ENCODE peak calls at places on chromosomes 6 and 20, in seven cellular contexts. One of them, this sample, is unnamed.

GRCh38 chr20:43983359-43983758 is 68.7 kb downstream of the TOX2 start:
- DNase-seq in A549: no peak
- DNase-seq in uterus: no peak
- DNase-seq in tibial artery: no peak
- DNase-seq in spleen: no peak
- DNase-seq in substantia nigra: no peak
- DNase-seq in ovary: no peak
- DNase-seq in this sample: peak

GRCh38 chr6:30711758-30712380 is 5.2 kb downstream of the MDC1 start:
- DNase-seq in A549: no peak
- DNase-seq in uterus: no peak
- DNase-seq in tibial artery: no peak
- DNase-seq in spleen: peak
- DNase-seq in substantia nigra: no peak
- DNase-seq in ovary: no peak
- DNase-seq in this sample: no peak

GRCh38 chr6:55069132-55069781 is 105.1 kb upstream of the HCRTR2 start:
- DNase-seq in A549: peak
- DNase-seq in uterus: no peak
- DNase-seq in tibial artery: no peak
- DNase-seq in spleen: no peak
- DNase-seq in substantia nigra: no peak
- DNase-seq in ovary: no peak
- DNase-seq in this sample: peak

GRCh38 chr6:30900863-30901417 is 7.1 kb upstream of the GTF2H4 start:
- DNase-seq in A549: no peak
- DNase-seq in uterus: no peak
- DNase-seq in tibial artery: no peak
- DNase-seq in spleen: no peak
- DNase-seq in substantia nigra: no peak
- DNase-seq in ovary: no peak
- DNase-seq in this sample: no peak

GRCh38 chr6:7974553-7974931 is 64.0 kb upstream of the TXNDC5 start:
- DNase-seq in A549: no peak
- DNase-seq in uterus: no peak
- DNase-seq in tibial artery: no peak
- DNase-seq in spleen: no peak
- DNase-seq in substantia nigra: no peak
- DNase-seq in ovary: no peak
- DNase-seq in this sample: no peak

GRCh38 chr6:109865968-109866367 is 112.1 kb upstream of the GPR6 start:
- DNase-seq in A549: no peak
- DNase-seq in uterus: no peak
- DNase-seq in tibial artery: no peak
- DNase-seq in spleen: no peak
- DNase-seq in substantia nigra: no peak
- DNase-seq in ovary: no peak
- DNase-seq in this sample: peak

GRCh38 chr6:114055319-114055718 is 84.4 kb upstream of the HDAC2 start:
- DNase-seq in A549: no peak
- DNase-seq in uterus: no peak
- DNase-seq in tibial artery: no peak
- DNase-seq in spleen: no peak
- DNase-seq in substantia nigra: no peak
- DNase-seq in ovary: no peak
- DNase-seq in this sample: no peak

GRCh38 chr6:52994031-52994788 is 874 bp downstream of the GSTA4 start:
- DNase-seq in A549: peak
- DNase-seq in uterus: peak
- DNase-seq in tibial artery: no peak
- DNase-seq in spleen: no peak
- DNase-seq in substantia nigra: peak
- DNase-seq in ovary: peak
- DNase-seq in this sample: peak

GRCh38 chr6:42046491-42047219 is 3.7 kb upstream of the TAF8 start:
- DNase-seq in A549: no peak
- DNase-seq in uterus: no peak
- DNase-seq in tibial artery: no peak
- DNase-seq in spleen: no peak
- DNase-seq in substantia nigra: no peak
- DNase-seq in ovary: no peak
- DNase-seq in this sample: no peak

GRCh38 chr6:28758046-28758817 is 165.6 kb downstream of the TRIM27 start:
- DNase-seq in A549: peak
- DNase-seq in uterus: no peak
- DNase-seq in tibial artery: no peak
- DNase-seq in spleen: no peak
- DNase-seq in substantia nigra: no peak
- DNase-seq in ovary: peak
- DNase-seq in this sample: peak

GRCh38 chr6:82066196-82066595 is 181.3 kb downstream of the IBTK start:
- DNase-seq in A549: no peak
- DNase-seq in uterus: no peak
- DNase-seq in tibial artery: no peak
- DNase-seq in spleen: no peak
- DNase-seq in substantia nigra: no peak
- DNase-seq in ovary: no peak
- DNase-seq in this sample: no peak

GRCh38 chr6:122663981-122664380 is 53.8 kb downstream of the PKIB start:
- DNase-seq in A549: no peak
- DNase-seq in uterus: no peak
- DNase-seq in tibial artery: no peak
- DNase-seq in spleen: no peak
- DNase-seq in substantia nigra: no peak
- DNase-seq in ovary: no peak
- DNase-seq in this sample: no peak

GRCh38 chr6:25960689-25961088 is 1.9 kb upstream of the TRIM38 start:
- DNase-seq in A549: no peak
- DNase-seq in uterus: no peak
- DNase-seq in tibial artery: no peak
- DNase-seq in spleen: no peak
- DNase-seq in substantia nigra: no peak
- DNase-seq in ovary: no peak
- DNase-seq in this sample: no peak

GRCh38 chr6:25962368-25963127 is at the start of gene TRIM38:
- DNase-seq in A549: peak
- DNase-seq in uterus: peak
- DNase-seq in tibial artery: peak
- DNase-seq in spleen: no peak
- DNase-seq in substantia nigra: no peak
- DNase-seq in ovary: peak
- DNase-seq in this sample: peak

GRCh38 chr6:25966707-25967106 is 4.1 kb downstream of the TRIM38 start:
- DNase-seq in A549: no peak
- DNase-seq in uterus: no peak
- DNase-seq in tibial artery: no peak
- DNase-seq in spleen: no peak
- DNase-seq in substantia nigra: no peak
- DNase-seq in ovary: no peak
- DNase-seq in this sample: no peak

GRCh38 chr6:25961619-25962367 is 809 bp upstream of the TRIM38 start:
- DNase-seq in A549: peak
- DNase-seq in uterus: no peak
- DNase-seq in tibial artery: peak
- DNase-seq in spleen: no peak
- DNase-seq in substantia nigra: no peak
- DNase-seq in ovary: no peak
- DNase-seq in this sample: peak

DNA sequence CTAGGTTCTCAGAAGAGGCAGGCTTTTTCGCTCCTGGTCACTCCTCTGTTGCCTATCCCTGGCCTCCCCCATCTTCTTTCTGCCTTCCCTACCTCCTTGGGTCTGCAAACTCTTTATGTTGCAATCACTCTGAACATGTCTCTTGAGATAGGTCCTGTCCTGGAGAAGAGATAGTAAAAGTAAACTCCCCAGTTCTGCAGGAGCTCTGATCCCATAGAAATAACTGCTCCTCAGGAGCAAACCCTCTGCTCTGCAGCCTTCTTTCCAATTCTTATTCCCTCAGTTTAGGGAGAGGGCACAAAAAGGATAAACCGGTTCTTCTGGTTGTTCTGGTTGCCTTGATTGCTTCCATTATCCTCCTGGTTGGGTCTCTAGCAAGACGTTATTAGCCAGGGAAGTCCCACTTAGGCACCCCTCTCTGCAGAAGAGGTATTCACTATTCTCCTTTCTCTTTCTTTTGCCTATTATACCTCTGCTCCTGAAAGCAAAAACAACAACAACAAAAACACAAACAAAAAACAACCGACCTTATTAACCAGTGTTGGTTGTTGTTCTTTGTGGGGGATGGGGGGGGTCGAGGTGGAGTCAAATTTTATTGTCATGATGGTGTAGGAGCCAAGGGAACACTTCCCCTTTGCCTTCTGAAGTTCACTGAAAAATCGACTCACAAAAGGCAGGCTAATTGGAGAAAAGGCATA is 973 bp downstream of the TRIM38 start:
- DNase-seq in A549: no peak
- DNase-seq in uterus: no peak
- DNase-seq in tibial artery: no peak
- DNase-seq in spleen: no peak
- DNase-seq in substantia nigra: no peak
- DNase-seq in ovary: no peak
- DNase-seq in this sample: peak
- H3K27ac ChIP-seq in A549: peak
- H3K27ac ChIP-seq in uterus: peak
- H3K27ac ChIP-seq in tibial artery: peak
- H3K27ac ChIP-seq in spleen: peak
- H3K27ac ChIP-seq in substantia nigra: no peak
- H3K27ac ChIP-seq in ovary: no peak
- H3K27ac ChIP-seq in this sample: no peak

GRCh38 chr6:39416728-39417127 is 94.2 kb upstream of the KCNK16 start:
- DNase-seq in A549: peak
- DNase-seq in uterus: no peak
- DNase-seq in tibial artery: peak
- DNase-seq in spleen: no peak
- DNase-seq in substantia nigra: no peak
- DNase-seq in ovary: no peak
- DNase-seq in this sample: no peak
- H3K27ac ChIP-seq in A549: peak
- H3K27ac ChIP-seq in uterus: no peak
- H3K27ac ChIP-seq in tibial artery: peak
- H3K27ac ChIP-seq in spleen: no peak
- H3K27ac ChIP-seq in substantia nigra: no peak
- H3K27ac ChIP-seq in ovary: no peak
- H3K27ac ChIP-seq in this sample: no peak

DNA sequence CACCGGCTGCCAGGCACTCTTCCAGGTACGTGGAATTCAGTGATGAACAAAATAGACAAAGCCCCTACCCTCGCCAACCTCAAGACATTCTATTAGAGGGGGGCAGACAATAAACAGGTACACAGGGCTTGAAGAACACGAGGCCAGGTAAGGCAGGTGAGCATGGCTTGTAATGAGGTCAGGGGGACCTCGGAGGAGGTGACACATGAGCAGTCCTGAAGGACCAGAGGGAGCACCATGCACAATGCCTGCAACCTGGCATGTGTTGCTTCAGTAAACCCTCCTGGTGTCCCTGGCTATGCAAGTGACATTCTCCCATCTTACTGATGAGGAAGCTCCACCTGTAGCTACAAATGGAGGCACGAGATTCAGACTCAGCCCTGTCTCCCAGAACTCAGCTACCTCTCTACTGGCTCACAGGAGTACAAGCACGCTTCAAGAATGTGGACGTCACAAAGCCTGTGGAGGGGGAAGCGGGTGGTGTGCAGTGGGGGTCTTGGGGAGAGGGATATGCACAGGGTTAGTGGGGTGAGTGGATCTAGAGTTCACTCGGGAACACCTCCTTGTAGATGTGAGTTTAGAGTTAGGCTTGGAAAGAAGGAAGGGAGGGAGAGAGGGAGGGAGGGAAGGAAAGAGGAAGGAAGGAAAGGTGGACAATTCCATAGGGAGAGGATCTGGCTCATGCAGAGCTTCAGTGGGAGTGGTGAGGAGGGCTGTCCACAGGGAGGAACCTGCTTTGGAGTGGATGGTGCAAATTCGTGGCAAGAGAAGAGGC is 7.6 kb upstream of the MAPK13 start:
- DNase-seq in A549: no peak
- DNase-seq in uterus: no peak
- DNase-seq in tibial artery: peak
- DNase-seq in spleen: no peak
- DNase-seq in substantia nigra: no peak
- DNase-seq in ovary: no peak
- DNase-seq in this sample: no peak
- H3K27ac ChIP-seq in A549: no peak
- H3K27ac ChIP-seq in uterus: no peak
- H3K27ac ChIP-seq in tibial artery: no peak
- H3K27ac ChIP-seq in spleen: peak
- H3K27ac ChIP-seq in substantia nigra: no peak
- H3K27ac ChIP-seq in ovary: no peak
- H3K27ac ChIP-seq in this sample: no peak

GRCh38 chr6:33250731-33251130 is 20.9 kb downstream of the VPS52 start:
- DNase-seq in A549: no peak
- DNase-seq in uterus: no peak
- DNase-seq in tibial artery: no peak
- DNase-seq in spleen: peak
- DNase-seq in substantia nigra: no peak
- DNase-seq in ovary: no peak
- DNase-seq in this sample: no peak
- H3K27ac ChIP-seq in A549: peak
- H3K27ac ChIP-seq in uterus: no peak
- H3K27ac ChIP-seq in tibial artery: peak
- H3K27ac ChIP-seq in spleen: no peak
- H3K27ac ChIP-seq in substantia nigra: no peak
- H3K27ac ChIP-seq in ovary: no peak
- H3K27ac ChIP-seq in this sample: no peak

DNA sequence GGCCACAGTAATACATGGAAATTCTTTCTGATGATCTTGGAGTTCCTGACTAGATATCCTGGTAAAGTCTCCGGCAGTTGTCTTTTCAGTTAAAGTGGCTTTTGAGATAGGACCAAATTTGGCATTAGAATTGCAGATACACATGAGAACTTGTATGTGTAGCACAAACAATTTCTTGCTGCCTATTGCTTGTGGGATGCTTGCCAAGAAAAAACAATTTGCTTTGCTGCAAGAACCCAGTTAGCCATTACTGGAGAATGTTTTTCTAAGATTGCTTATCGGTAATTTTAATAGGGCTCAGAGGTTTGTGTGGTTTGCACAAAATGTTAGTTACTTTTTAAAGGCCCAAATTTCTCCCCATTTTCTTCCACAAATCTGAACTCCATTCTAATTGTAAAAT is 696.7 kb upstream of the CITED2 start:
- DNase-seq in A549: no peak
- DNase-seq in uterus: no peak
- DNase-seq in tibial artery: no peak
- DNase-seq in spleen: no peak
- DNase-seq in substantia nigra: no peak
- DNase-seq in ovary: no peak
- DNase-seq in this sample: no peak
- H3K27ac ChIP-seq in A549: peak
- H3K27ac ChIP-seq in uterus: no peak
- H3K27ac ChIP-seq in tibial artery: peak
- H3K27ac ChIP-seq in spleen: peak
- H3K27ac ChIP-seq in substantia nigra: no peak
- H3K27ac ChIP-seq in ovary: no peak
- H3K27ac ChIP-seq in this sample: no peak

This sample was measured in endodermal cell.